ENCODE peak calls at places on chromosome 14, in seven cellular contexts. One of them, this sample, is unnamed.
A peak's percentile ranks its signal among the peaks of the same experiment; 100 is the strongest.

GRCh38 chr14:21913759-21914158 is 240.1 kb upstream of the OR4E1 start:
- DNase-seq in BJ: no peak
- DNase-seq in NAMALWA: peak; percentile 92
- DNase-seq in mucosa of descending colon: peak; percentile 84
- DNase-seq in ACHN: peak; percentile 77
- DNase-seq in left colon: peak; percentile 48
- DNase-seq in D721Med: no peak
- DNase-seq in this sample: peak; percentile 48

GRCh38 chr14:103725001-103725682 is 9.5 kb downstream of the ZFYVE21 start:
- DNase-seq in BJ: no peak
- DNase-seq in NAMALWA: no peak
- DNase-seq in mucosa of descending colon: no peak
- DNase-seq in ACHN: no peak
- DNase-seq in left colon: no peak
- DNase-seq in D721Med: no peak
- DNase-seq in this sample: no peak

GRCh38 chr14:54699087-54699530 is 132.2 kb downstream of the SAMD4A start:
- DNase-seq in BJ: no peak
- DNase-seq in NAMALWA: no peak
- DNase-seq in mucosa of descending colon: no peak
- DNase-seq in ACHN: no peak
- DNase-seq in left colon: no peak
- DNase-seq in D721Med: no peak
- DNase-seq in this sample: peak; percentile 75

GRCh38 chr14:29930283-29930682 is 2.6 kb upstream of the PRKD1 start:
- DNase-seq in BJ: peak; percentile 14
- DNase-seq in NAMALWA: no peak
- DNase-seq in mucosa of descending colon: no peak
- DNase-seq in ACHN: peak; percentile 66
- DNase-seq in left colon: no peak
- DNase-seq in D721Med: no peak
- DNase-seq in this sample: no peak

GRCh38 chr14:89240414-89240813 is 176.6 kb downstream of the FOXN3 start:
- DNase-seq in BJ: no peak
- DNase-seq in NAMALWA: no peak
- DNase-seq in mucosa of descending colon: no peak
- DNase-seq in ACHN: no peak
- DNase-seq in left colon: no peak
- DNase-seq in D721Med: no peak
- DNase-seq in this sample: no peak

GRCh38 chr14:76863724-76864407 is 37.7 kb downstream of the LRRC74A start:
- DNase-seq in BJ: no peak
- DNase-seq in NAMALWA: no peak
- DNase-seq in mucosa of descending colon: peak; percentile 29
- DNase-seq in ACHN: no peak
- DNase-seq in left colon: peak; percentile 54
- DNase-seq in D721Med: no peak
- DNase-seq in this sample: peak; percentile 78

GRCh38 chr14:74259513-74259912 is 20.3 kb downstream of the VSX2 start:
- DNase-seq in BJ: no peak
- DNase-seq in NAMALWA: no peak
- DNase-seq in mucosa of descending colon: no peak
- DNase-seq in ACHN: no peak
- DNase-seq in left colon: no peak
- DNase-seq in D721Med: no peak
- DNase-seq in this sample: no peak

GRCh38 chr14:95015046-95015445 is 142.3 kb downstream of the DICER1 start:
- DNase-seq in BJ: no peak
- DNase-seq in NAMALWA: no peak
- DNase-seq in mucosa of descending colon: no peak
- DNase-seq in ACHN: no peak
- DNase-seq in left colon: no peak
- DNase-seq in D721Med: no peak
- DNase-seq in this sample: no peak

GRCh38 chr14:74919421-74920165 is 3.5 kb downstream of the RPS6KL1 start:
- DNase-seq in BJ: no peak
- DNase-seq in NAMALWA: no peak
- DNase-seq in mucosa of descending colon: no peak
- DNase-seq in ACHN: no peak
- DNase-seq in left colon: no peak
- DNase-seq in D721Med: no peak
- DNase-seq in this sample: no peak

GRCh38 chr14:39467889-39468524 is 35.8 kb upstream of the FBXO33 start:
- DNase-seq in BJ: no peak
- DNase-seq in NAMALWA: peak; percentile 37
- DNase-seq in mucosa of descending colon: peak; percentile 35
- DNase-seq in ACHN: peak; percentile 40
- DNase-seq in left colon: no peak
- DNase-seq in D721Med: no peak
- DNase-seq in this sample: no peak

GRCh38 chr14:106823552-106823951 is 1297.2 kb downstream of the TMEM121 start:
- DNase-seq in BJ: no peak
- DNase-seq in NAMALWA: no peak
- DNase-seq in mucosa of descending colon: no peak
- DNase-seq in ACHN: no peak
- DNase-seq in left colon: no peak
- DNase-seq in D721Med: no peak
- DNase-seq in this sample: no peak

GRCh38 chr14:49641697-49642129 is 6.7 kb upstream of the DNAAF2 start:
- DNase-seq in BJ: no peak
- DNase-seq in NAMALWA: no peak
- DNase-seq in mucosa of descending colon: peak; percentile 81
- DNase-seq in ACHN: peak; percentile 65
- DNase-seq in left colon: peak; percentile 88
- DNase-seq in D721Med: no peak
- DNase-seq in this sample: no peak

GRCh38 chr14:101226603-101227425 is 323.3 kb upstream of the RTL1 start:
- DNase-seq in BJ: no peak
- DNase-seq in NAMALWA: no peak
- DNase-seq in mucosa of descending colon: peak; percentile 22
- DNase-seq in ACHN: no peak
- DNase-seq in left colon: no peak
- DNase-seq in D721Med: no peak
- DNase-seq in this sample: no peak

GRCh38 chr14:96194657-96195431 is 9.8 kb upstream of the BDKRB2 start:
- DNase-seq in BJ: no peak
- DNase-seq in NAMALWA: no peak
- DNase-seq in mucosa of descending colon: no peak
- DNase-seq in ACHN: no peak
- DNase-seq in left colon: no peak
- DNase-seq in D721Med: no peak
- DNase-seq in this sample: no peak

GRCh38 chr14:61493239-61493638 is 171.9 kb downstream of the PRKCH start:
- DNase-seq in BJ: no peak
- DNase-seq in NAMALWA: no peak
- DNase-seq in mucosa of descending colon: no peak
- DNase-seq in ACHN: peak; percentile 85
- DNase-seq in left colon: no peak
- DNase-seq in D721Med: no peak
- DNase-seq in this sample: no peak

GRCh38 chr14:68926236-68926635 is 52.9 kb downstream of the ACTN1 start:
- DNase-seq in BJ: no peak
- DNase-seq in NAMALWA: peak; percentile 11
- DNase-seq in mucosa of descending colon: no peak
- DNase-seq in ACHN: no peak
- DNase-seq in left colon: no peak
- DNase-seq in D721Med: no peak
- DNase-seq in this sample: no peak

This sample was measured in Right ventricle myocardium superior.